ENCODE peak calls at places on chromosomes 13 and 19, in four cellular contexts. R, E, B and Z are unnamed samples.

GRCh38 chr13:43319617-43320444 is 296.4 kb downstream of the DNAJC15 start:
- DNase-seq in R (no peak), E (no peak), B (no peak), Z (no peak)

GRCh38 chr13:60318186-60318585 is 78.8 kb upstream of the TDRD3 start:
- DNase-seq in R (no peak), E (no peak), B (no peak), Z (no peak)

GRCh38 chr13:30792257-30793000 is 57.1 kb downstream of the ALOX5AP start:
- DNase-seq in B (peak), R (peak), E (peak), Z (no peak)

GRCh38 chr19:30060872-30061556 is 119.0 kb downstream of the URI1 start:
- DNase-seq in E (no peak), R (peak), B (no peak), Z (no peak)

GRCh38 chr19:40217921-40218890 is at the start of gene TTC9B:
- DNase-seq in B (no peak), E (no peak), R (no peak), Z (no peak)

GRCh38 chr13:65943024-65943423 is 1287.1 kb downstream of the PCDH9 start:
- DNase-seq in E (peak), R (no peak), B (no peak), Z (no peak)

GRCh38 chr13:102869948-102870676 is 24.3 kb downstream of the ERCC5 start:
- DNase-seq in R (no peak), B (no peak), E (no peak), Z (no peak)

GRCh38 chr13:95185851-95186250 is 115.4 kb downstream of the ABCC4 start:
- DNase-seq in R (peak), E (no peak), B (no peak), Z (no peak)

GRCh38 chr13:26584713-26585112 is 27.2 kb downstream of the WASF3 start:
- DNase-seq in B (no peak), R (no peak), E (peak), Z (no peak)

GRCh38 chr19:8209111-8209964 is at the start of gene CERS4:
- DNase-seq in E (no peak), B (peak), R (peak), Z (peak)

GRCh38 chr19:46495789-46496099 is at the start of gene PNMA8B:
- DNase-seq in B (no peak), E (no peak), R (no peak), Z (peak)

GRCh38 chr19:55536951-55537740 is at the start of gene SBK2:
- DNase-seq in E (no peak), R (no peak), B (no peak), Z (no peak)

GRCh38 chr19:48671456-48671995 is 1.3 kb downstream of the NTN5 start:
- DNase-seq in E (no peak), B (no peak), R (no peak), Z (no peak)

GRCh38 chr13:24153979-24154378 is 6.5 kb upstream of the SPATA13 start:
- DNase-seq in E (no peak), B (no peak), R (no peak), Z (no peak)

GRCh38 chr19:13103961-13104847 is 1.5 kb upstream of the LYL1 start:
- DNase-seq in B (peak), E (peak), R (peak), Z (peak)

GRCh38 chr19:49017666-49018351 is 918 bp upstream of the LHB start:
- DNase-seq in B (peak), E (peak), R (peak), Z (no peak)

GRCh38 chr13:68608147-68608546 is 1378.0 kb upstream of the PCDH9 start:
- DNase-seq in B (no peak), R (no peak), E (no peak), Z (no peak)

GRCh38 chr13:73767191-73767741 is 366.9 kb downstream of the KLF12 start:
- DNase-seq in R (peak), B (no peak), E (peak), Z (no peak)

GRCh38 chr13:40313269-40314200 is 352.9 kb downstream of the FOXO1 start:
- DNase-seq in R (no peak), B (no peak), E (peak), Z (no peak)

GRCh38 chr19:50896591-50897190 is 14.5 kb downstream of the KLK4 start:
- DNase-seq in R (no peak), B (no peak), E (no peak), Z (no peak)

GRCh38 chr19:21482863-21483276 is 22.5 kb upstream of the ZNF429 start:
- DNase-seq in R (peak), E (peak), B (peak), Z (peak)

GRCh38 chr13:47437411-47437810 is 540.6 kb upstream of the HTR2A start:
- DNase-seq in R (no peak), B (no peak), E (no peak), Z (no peak)

GRCh38 chr13:30864352-30865130 is 41.5 kb upstream of the MEDAG start:
- DNase-seq in E (peak), B (no peak), R (no peak), Z (no peak)

GRCh38 chr13:110540871-110541525 is 20.5 kb downstream of the RAB20 start:
- DNase-seq in B (no peak), E (no peak), R (no peak), Z (no peak)

GRCh38 chr19:50327013-50327412 is 2.2 kb downstream of the KCNC3 start:
- DNase-seq in B (no peak), R (no peak), E (no peak), Z (no peak)

GRCh38 chr13:74449811-74450524 is 315.8 kb upstream of the KLF12 start:
- DNase-seq in B (no peak), E (no peak), R (no peak), Z (no peak)

GRCh38 chr13:29906432-29907011 is 56.1 kb upstream of the UBL3 start:
- DNase-seq in R (no peak), B (no peak), E (no peak), Z (no peak)

GRCh38 chr19:4375164-4375619 is 25.2 kb downstream of the SH3GL1 start:
- DNase-seq in R (no peak), B (peak), E (no peak), Z (no peak)

GRCh38 chr13:32234914-32235313 is 80.2 kb downstream of the ZAR1L start:
- DNase-seq in R (no peak), B (no peak), E (no peak), Z (no peak)

GRCh38 chr13:102773441-102774209 is at the start of gene TEX30:
- DNase-seq in R (peak), B (peak), E (peak), Z (peak)

DNA sequence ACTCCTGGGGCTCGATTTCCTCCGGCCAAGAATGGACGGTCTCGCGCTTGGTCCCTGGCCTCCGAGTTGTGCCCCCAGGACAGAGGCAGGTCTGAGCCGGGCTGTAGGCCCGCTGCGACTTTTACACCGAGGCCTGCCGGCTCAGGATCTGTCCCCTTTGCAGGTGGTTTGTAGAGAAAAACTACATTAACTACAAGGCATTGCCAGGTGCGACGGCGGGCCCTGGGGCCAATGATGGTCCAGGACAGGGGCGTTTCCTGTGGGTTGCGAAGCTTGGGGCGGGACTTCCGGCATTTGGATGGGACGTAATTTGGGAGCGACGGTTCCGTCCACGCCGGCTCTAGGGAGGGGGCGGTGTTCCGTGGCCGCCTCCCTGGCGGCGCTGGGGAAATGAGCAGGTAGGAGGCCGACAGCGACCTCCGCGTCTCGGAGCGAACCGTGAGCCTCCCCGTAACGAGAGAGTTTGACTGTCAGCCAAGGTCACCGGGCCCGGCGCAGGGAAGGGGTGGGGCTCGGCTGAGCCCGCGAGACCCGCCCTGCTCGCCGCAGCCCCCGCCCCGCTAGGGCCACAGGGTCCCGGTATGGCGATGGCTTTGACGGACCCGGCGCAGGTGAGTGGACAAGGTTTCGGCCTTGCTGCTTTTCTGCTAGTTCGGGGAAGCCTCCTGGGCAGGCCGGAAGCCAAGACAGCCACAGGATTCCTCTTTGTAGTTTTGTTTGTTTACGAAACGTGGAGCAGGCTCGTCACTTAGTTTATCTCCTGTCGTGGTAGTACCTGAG is at the start of gene ZNF805:
- DNase-seq in B (peak), R (peak), E (peak), Z (peak)
- TF ChIP-seq CTCF in B (no peak), R (no peak), E (no peak), Z (no peak)

DNA sequence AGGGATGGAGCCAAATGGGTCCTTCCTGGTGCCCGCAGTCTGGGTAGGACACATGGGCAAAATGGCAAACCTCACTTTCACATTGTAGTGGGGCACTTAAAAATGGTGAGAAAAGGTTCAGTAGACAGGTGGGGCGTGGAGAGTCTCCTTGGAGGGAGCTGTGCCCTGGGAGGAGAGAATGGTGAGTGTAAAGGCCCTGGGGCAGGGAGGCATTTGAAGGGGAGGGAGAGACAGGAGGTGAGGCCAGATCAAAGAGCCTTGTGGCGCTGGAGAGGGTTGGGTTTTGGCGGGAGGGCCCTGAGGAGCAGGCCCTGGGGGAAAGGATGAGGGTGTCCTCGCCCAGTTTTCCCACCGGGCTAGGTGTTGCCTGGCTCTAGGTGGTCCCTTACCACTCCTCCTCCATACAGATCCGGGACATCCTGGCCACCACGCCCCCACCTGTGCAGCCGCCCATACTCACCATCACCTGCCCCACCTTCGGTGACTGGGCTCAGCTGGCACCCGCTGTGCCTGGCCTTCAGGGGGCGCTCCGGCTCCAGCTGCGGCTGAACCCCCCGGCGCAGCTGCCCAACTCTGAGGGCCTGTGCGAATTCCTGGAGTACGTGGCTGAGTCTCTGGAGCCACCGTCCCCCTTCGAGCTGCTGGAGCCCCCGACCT is 6.3 kb downstream of the MAP1S start:
- DNase-seq in E (no peak), B (no peak), R (no peak), Z (no peak)
- TF ChIP-seq CTCF in E (peak), B (no peak), R (no peak), Z (peak)

DNA sequence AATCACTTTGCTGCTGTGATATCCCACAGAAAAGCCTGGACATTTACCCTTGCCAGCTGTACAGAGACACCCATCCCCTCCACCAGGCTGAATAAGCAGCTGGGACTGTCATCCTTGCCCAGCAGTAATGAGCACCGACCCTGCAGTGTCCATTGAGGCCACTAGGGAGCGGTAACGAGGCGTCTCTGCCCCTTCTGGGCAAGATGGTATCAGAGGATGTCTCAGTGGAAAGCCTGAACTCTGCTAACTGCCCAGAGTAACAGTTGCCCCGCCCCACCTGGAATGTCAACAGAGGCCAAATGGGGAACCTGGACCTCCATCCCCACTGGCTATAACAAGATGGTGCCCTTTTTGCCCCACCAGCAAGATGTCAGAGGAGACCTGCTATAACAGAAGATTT is 22.8 kb upstream of the CEACAM20 start:
- DNase-seq in E (peak), B (peak), R (no peak), Z (no peak)
- TF ChIP-seq CTCF in E (peak), B (no peak), R (no peak), Z (peak)

GRCh38 chr19:15455996-15456395 is 6.2 kb upstream of the WIZ start:
- DNase-seq in E (no peak), B (no peak), R (no peak), Z (peak)
- TF ChIP-seq CTCF in E (no peak), B (no peak), R (no peak), Z (no peak)

DNA sequence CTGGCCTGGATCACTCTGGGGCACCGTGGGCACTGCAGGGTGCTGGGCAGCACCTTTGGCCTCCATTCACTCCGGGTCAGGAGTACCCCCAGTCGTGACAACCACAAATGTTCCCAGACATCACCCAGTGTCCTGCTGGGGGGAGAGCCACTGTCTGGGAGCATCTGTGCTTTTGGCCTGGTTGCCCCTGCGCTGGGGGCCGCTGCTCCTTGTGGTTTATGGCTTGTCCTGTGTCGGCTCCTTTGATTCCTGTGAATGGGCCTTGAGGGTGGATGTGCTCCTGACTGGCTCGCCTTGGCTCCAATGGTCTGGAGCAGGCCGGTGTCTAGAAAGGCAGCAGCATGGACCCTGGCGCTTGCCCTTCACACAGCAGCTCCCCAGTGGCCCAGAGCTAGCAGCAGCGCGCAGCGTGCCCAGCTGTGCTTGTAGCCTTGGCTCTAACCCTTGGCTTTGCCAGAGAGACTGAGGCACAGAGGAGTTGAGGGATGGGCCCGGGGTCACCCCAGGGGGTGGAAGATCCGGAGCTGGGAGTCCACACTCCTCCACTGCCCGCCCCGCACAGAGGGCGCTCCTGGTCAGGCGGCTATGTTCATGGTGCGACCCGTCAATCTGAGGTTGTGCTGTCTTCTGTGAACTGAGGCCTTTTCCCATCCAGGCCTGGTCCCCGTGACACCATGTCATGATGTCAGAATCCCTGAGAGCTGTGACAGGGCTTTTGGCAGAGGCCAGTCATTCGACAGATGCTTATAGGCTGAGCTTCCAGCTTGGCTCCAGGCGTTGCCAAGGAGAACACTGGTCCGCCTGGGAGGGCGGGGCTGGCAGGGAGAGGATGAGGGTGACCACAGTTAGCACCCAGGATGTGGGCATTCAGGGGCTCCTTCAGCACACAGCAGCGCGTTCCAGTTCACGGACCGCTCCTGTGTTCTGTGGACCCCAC is 4.1 kb downstream of the DAZAP1 start:
- DNase-seq in E (no peak), R (peak), B (no peak), Z (no peak)
- TF ChIP-seq CTCF in E (no peak), R (no peak), B (no peak), Z (no peak)

GRCh38 chr19:2866495-2867024 is 575 bp upstream of the ZNF556 start:
- DNase-seq in B (no peak), E (no peak), R (no peak), Z (no peak)
- TF ChIP-seq CTCF in B (no peak), E (no peak), R (no peak), Z (no peak)

DNA sequence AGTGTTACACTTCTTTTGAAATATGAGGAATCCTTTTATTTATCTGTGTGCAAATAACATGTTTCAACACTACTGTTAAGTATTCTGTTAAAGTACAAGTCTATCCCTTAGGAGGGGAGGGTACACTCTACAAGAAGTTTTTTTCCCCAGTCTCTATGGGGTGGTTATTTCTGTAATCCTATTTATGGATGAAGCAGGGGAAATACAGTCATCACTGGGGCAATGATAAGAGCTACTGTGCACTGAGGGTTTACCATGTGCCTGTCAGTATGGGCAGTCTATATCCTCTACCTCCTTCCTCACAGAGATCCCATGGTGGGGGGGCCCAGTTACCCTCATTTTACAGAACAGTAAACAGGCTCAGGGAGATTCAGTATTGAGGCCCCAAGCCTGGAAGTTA is 16.6 kb upstream of the TRIM13 start:
- DNase-seq in B (no peak), E (no peak), R (no peak), Z (no peak)
- TF ChIP-seq CTCF in B (no peak), E (no peak), R (no peak), Z (no peak)